ENCODE peak calls at places on chromosomes 12 and 14, in nine cellular contexts. O is tibial nerve; E is A673; L is pancreas; K is gastrocnemius medialis; M is sigmoid colon; G is CD4-positive, CD25-positive, alpha-beta regulatory T cell; H is Panc1; Y is breast epithelium. F is an unnamed sample.

GRCh38 chr12:48988030-48988649 is 10.0 kb downstream of the WNT1 start:
- DNase-seq in O (peak; percentile 51), E (peak; percentile 60), L (no peak), K (no peak), M (no peak), G (peak; percentile 51), H (no peak), Y (no peak), F (peak; percentile 74)

GRCh38 chr12:9910716-9911421 is 21.3 kb downstream of the CLEC2A start:
- DNase-seq in O (no peak), E (peak; percentile 23), L (no peak), K (no peak), M (no peak), G (no peak), H (no peak), Y (no peak), F (no peak)

GRCh38 chr12:57836442-57837375 is 9.8 kb downstream of the CTDSP2 start:
- DNase-seq in O (peak; percentile 45), E (peak; percentile 95), L (peak; percentile 58), K (no peak), M (peak; percentile 89), G (no peak), H (no peak), Y (peak; percentile 59), F (peak; percentile 63)

GRCh38 chr12:107219301-107219700 is 126.0 kb upstream of the CRY1 start:
- DNase-seq in O (no peak), E (no peak), L (no peak), K (no peak), M (no peak), G (no peak), H (no peak), Y (no peak), F (no peak)

GRCh38 chr12:107903377-107904061 is 129.0 kb downstream of the ASCL4 start:
- DNase-seq in O (peak; percentile 17), E (peak; percentile 28), L (peak; percentile 75), K (no peak), M (no peak), G (no peak), H (no peak), Y (peak; percentile 86), F (peak; percentile 76)

GRCh38 chr12:14193623-14194022 is 171.9 kb upstream of the ATF7IP start:
- DNase-seq in O (no peak), E (peak; percentile 88), L (no peak), K (no peak), M (no peak), G (no peak), H (no peak), Y (no peak), F (no peak)

GRCh38 chr14:93049867-93050331 is 65.8 kb downstream of the ITPK1 start:
- DNase-seq in O (no peak), E (no peak), L (no peak), K (peak; percentile 62), M (no peak), G (no peak), H (no peak), Y (no peak), F (peak; percentile 44)

GRCh38 chr14:99612737-99613330 is 8.8 kb upstream of the CCDC85C start:
- DNase-seq in O (no peak), E (no peak), L (no peak), K (no peak), M (no peak), G (no peak), H (no peak), Y (no peak), F (no peak)

GRCh38 chr14:52131640-52132320 is 62.9 kb upstream of the NID2 start:
- DNase-seq in O (peak; percentile 28), E (peak; percentile 93), L (peak; percentile 81), K (peak; percentile 26), M (peak; percentile 93), G (no peak), H (peak; percentile 55), Y (no peak), F (peak; percentile 49)

GRCh38 chr12:121110211-121110940 is 22.3 kb upstream of the P2RX7 start:
- DNase-seq in O (peak; percentile 23), E (peak; percentile 69), L (peak; percentile 49), K (peak; percentile 24), M (peak; percentile 74), G (peak; percentile 49), H (peak; percentile 50), Y (peak; percentile 59), F (peak; percentile 72)

GRCh38 chr12:80116735-80117134 is 17.4 kb downstream of the OTOGL start:
- DNase-seq in O (no peak), E (no peak), L (no peak), K (no peak), M (no peak), G (no peak), H (no peak), Y (no peak), F (no peak)

GRCh38 chr14:61461808-61462275 is 140.5 kb downstream of the PRKCH start:
- DNase-seq in O (no peak), E (peak; percentile 80), L (no peak), K (no peak), M (no peak), G (peak; percentile 40), H (no peak), Y (no peak), F (no peak)

GRCh38 chr12:131905081-131905639 is 10.7 kb downstream of the ULK1 start:
- DNase-seq in O (no peak), E (no peak), L (no peak), K (no peak), M (no peak), G (no peak), H (no peak), Y (no peak), F (no peak)

GRCh38 chr12:49295087-49296001 is at the start of gene PRPH:
- DNase-seq in O (no peak), E (no peak), L (no peak), K (no peak), M (peak; percentile 58), G (no peak), H (no peak), Y (no peak), F (no peak)

DNA sequence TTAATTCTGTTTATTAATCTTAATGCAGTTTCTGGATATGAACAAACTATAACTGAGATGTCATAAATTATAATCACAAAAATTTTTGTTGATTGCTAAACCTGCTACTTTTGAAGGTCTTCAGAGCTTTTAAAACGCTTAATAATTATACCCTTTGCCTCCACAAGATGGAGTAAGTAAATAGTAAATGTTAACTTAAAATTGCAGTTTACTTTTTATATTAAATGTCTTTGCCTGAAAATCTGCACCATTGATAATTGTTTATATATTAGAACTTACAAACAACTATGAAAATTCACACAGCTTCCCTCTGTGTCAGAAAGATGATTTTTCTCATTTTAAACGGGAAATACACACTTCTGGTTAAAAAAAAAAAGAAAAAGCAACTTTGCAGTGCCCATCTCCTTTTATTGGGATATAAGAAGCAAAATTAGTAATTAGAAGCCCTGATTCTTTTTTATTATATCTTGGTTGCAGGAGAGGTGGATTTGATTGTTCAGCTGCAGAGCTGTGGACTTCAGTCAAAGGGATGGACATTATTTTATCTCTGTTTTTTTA is 35.6 kb downstream of the SCFD1 start:
- DNase-seq in O (no peak), E (peak; percentile 21), L (no peak), K (no peak), M (no peak), G (no peak), H (no peak), Y (no peak), F (no peak)
- H3K4me1 ChIP-seq in O (no peaks in the 10 kb centered on the region), E (no peaks in the 10 kb centered on the region), L (no peaks in the 10 kb centered on the region), K (peaks cover 1% of the 10 kb centered on the region), M (no peaks in the 10 kb centered on the region), G (no peaks in the 10 kb centered on the region), H (no peaks in the 10 kb centered on the region), Y (no peaks in the 10 kb centered on the region), F (no peaks in the 10 kb centered on the region)

GRCh38 chr12:111295176-111295575 is 73.7 kb downstream of the PHETA1 start:
- DNase-seq in O (no peak), E (no peak), L (no peak), K (no peak), M (no peak), G (no peak), H (no peak), Y (no peak), F (no peak)

GRCh38 chr12:111291357-111291756 is 77.5 kb downstream of the PHETA1 start:
- DNase-seq in O (no peak), E (no peak), L (no peak), K (no peak), M (no peak), G (no peak), H (no peak), Y (no peak), F (no peak)

GRCh38 chr12:111297703-111298426 is 71.0 kb downstream of the PHETA1 start:
- DNase-seq in O (no peak), E (no peak), L (no peak), K (no peak), M (no peak), G (no peak), H (no peak), Y (no peak), F (no peak)

GRCh38 chr12:111296906-111297463 is 71.9 kb downstream of the PHETA1 start:
- DNase-seq in O (no peak), E (no peak), L (no peak), K (no peak), M (no peak), G (no peak), H (no peak), Y (no peak), F (no peak)

DNA sequence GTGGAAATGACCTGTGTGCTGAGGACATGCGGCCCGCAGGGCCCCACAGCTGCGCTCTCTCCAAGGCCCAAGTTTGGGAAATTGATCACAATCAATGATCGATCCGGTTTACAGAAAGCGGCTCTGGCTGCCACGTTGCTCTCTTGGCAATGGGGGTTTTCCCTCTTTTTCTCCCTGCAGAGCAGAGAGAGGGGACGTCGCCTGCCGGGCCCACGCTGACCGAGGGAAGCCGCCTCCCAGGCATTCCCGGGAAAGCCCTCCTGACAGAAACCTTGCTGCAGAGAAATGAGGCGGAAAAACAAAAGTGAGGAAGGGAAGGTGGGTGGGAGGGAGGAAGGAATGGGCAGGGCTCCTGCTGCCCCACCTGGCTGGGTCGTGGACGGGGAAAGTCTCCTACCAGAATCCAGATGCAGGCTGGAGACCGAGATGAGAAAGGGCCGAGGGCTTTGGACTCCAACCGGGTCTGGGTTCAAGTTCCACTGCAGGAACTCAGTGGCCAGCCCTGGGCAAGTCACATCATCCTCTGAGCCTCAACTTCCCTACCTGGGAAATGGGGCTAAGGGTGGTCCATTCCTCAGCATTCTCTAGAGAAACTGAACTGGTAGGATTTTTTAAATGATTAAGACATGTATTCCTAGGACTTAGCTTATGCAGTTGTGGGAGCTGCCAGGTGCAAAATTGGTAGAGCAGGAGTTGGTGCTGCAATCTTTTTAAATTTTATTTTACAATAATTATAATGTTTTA is 75.5 kb downstream of the PHETA1 start:
- DNase-seq in O (no peak), E (no peak), L (no peak), K (no peak), M (no peak), G (no peak), H (no peak), Y (no peak), F (no peak)
- H3K4me1 ChIP-seq in O (no peaks in the 10 kb centered on the region), E (no peaks in the 10 kb centered on the region), L (no peaks in the 10 kb centered on the region), K (no peaks in the 10 kb centered on the region), M (no peaks in the 10 kb centered on the region), G (no peaks in the 10 kb centered on the region), H (no peaks in the 10 kb centered on the region), Y (no peaks in the 10 kb centered on the region), F (no peaks in the 10 kb centered on the region)

GRCh38 chr14:68392393-68393085 is 400.3 kb downstream of the ZFP36L1 start:
- DNase-seq in O (peak; percentile 34), E (no peak), L (peak; percentile 57), K (peak; percentile 47), M (peak; percentile 86), G (no peak), H (no peak), Y (no peak), F (peak; percentile 31)
- H3K4me1 ChIP-seq in O (peaks cover 27% of the 10 kb centered on the region), E (peaks cover 3% of the 10 kb centered on the region), L (peaks cover 14% of the 10 kb centered on the region), K (peaks cover 24% of the 10 kb centered on the region), M (peaks cover 71% of the 10 kb centered on the region), G (no peaks in the 10 kb centered on the region), H (no peaks in the 10 kb centered on the region), Y (peaks cover 10% of the 10 kb centered on the region), F (peaks cover 4% of the 10 kb centered on the region)

GRCh38 chr12:109697270-109697553 is 16.4 kb upstream of the FAM222A start:
- DNase-seq in O (no peak), E (no peak), L (no peak), K (no peak), M (no peak), G (no peak), H (no peak), Y (no peak), F (no peak)
- H3K4me1 ChIP-seq in O (no peaks in the 10 kb centered on the region), E (no peaks in the 10 kb centered on the region), L (no peaks in the 10 kb centered on the region), K (peaks cover 15% of the 10 kb centered on the region), M (peaks cover 12% of the 10 kb centered on the region), G (no peaks in the 10 kb centered on the region), H (peaks cover 13% of the 10 kb centered on the region), Y (no peaks in the 10 kb centered on the region), F (no peaks in the 10 kb centered on the region)